ENCODE peak calls at places on chromosomes 4 and X, in nine cellular contexts. O is PC-9, V is uterus, C is GM23338, T is neural progenitor cell, G is spleen, E is IMR-90, A is endothelial cell, J is mesothelial cell of epicardium. W is an unnamed sample.

GRCh38 chr4:23789765-23790164 is 100.1 kb downstream of the PPARGC1A start:
- DNase-seq in T (no peak), G (no peak), C (no peak), J (no peak), E (peak), O (peak), A (no peak), V (peak), W (no peak)

GRCh38 chr4:152997771-152998487 is 61.8 kb downstream of the FHDC1 start:
- DNase-seq in O (peak), J (no peak), T (no peak), A (no peak), G (peak), V (no peak), E (peak), C (no peak), W (no peak)

GRCh38 chr4:72320185-72320948 is 248.7 kb downstream of the ADAMTS3 start:
- DNase-seq in J (no peak), E (no peak), G (no peak), O (no peak), V (no peak), C (no peak), A (no peak), T (no peak), W (no peak)

GRCh38 chrX:103608305-103608963 is 671 bp downstream of the TCEAL3 start:
- DNase-seq in E (no peak), J (no peak), G (peak), O (no peak), A (peak), V (peak), T (peak), C (no peak), W (no peak)

GRCh38 chr4:106019771-106020170 is 124.5 kb downstream of the NPNT start:
- DNase-seq in C (no peak), V (no peak), A (no peak), J (no peak), G (no peak), E (peak), T (no peak), O (no peak), W (no peak)

GRCh38 chrX:40151211-40152172 is 53.7 kb upstream of the BCOR start:
- DNase-seq in T (peak), J (peak), A (peak), O (no peak), V (no peak), G (no peak), C (peak), E (no peak), W (no peak)

GRCh38 chr4:140095694-140096482 is 58.1 kb downstream of the MAML3 start:
- DNase-seq in G (no peak), V (no peak), C (no peak), E (peak), A (no peak), O (peak), J (no peak), T (no peak), W (no peak)

GRCh38 chr4:59388359-59388758 is 1811.8 kb upstream of the ADGRL3 start:
- DNase-seq in V (no peak), E (no peak), J (no peak), O (no peak), T (no peak), C (no peak), G (no peak), A (no peak), W (no peak)

GRCh38 chrX:153981771-153982533 is 9.4 kb downstream of the TMEM187 start:
- DNase-seq in J (no peak), V (peak), O (no peak), T (no peak), A (no peak), G (peak), C (no peak), E (no peak), W (no peak)

GRCh38 chrX:47595701-47596655 is 13.7 kb downstream of the TIMP1 start:
- DNase-seq in C (no peak), A (no peak), T (no peak), O (no peak), V (no peak), G (no peak), E (peak), J (no peak), W (no peak)

GRCh38 chrX:114959729-114960128 is 57.7 kb downstream of the IL13RA2 start:
- DNase-seq in V (no peak), O (peak), E (peak), G (no peak), T (peak), C (peak), J (no peak), A (no peak), W (no peak)

GRCh38 chr4:5067908-5068307 is 16.6 kb downstream of the STK32B start:
- DNase-seq in A (no peak), V (no peak), T (no peak), C (no peak), O (no peak), G (no peak), E (no peak), J (no peak), W (no peak)
- TF ChIP-seq CTCF in A (no peak), V (no peak), T (no peak), C (no peak), O (no peak), G (no peak), E (no peak), J (no peak), W (no peak)

GRCh38 chrX:150683112-150683511 is 10.1 kb upstream of the MTMR1 start:
- DNase-seq in E (no peak), C (no peak), O (no peak), V (no peak), A (no peak), G (no peak), T (no peak), J (no peak), W (no peak)

GRCh38 chrX:150688911-150689451 is 4.2 kb upstream of the MTMR1 start:
- DNase-seq in E (peak), G (no peak), A (no peak), J (no peak), O (peak), V (no peak), T (no peak), C (peak), W (no peak)

GRCh38 chrX:150680974-150681373 is 12.2 kb upstream of the MTMR1 start:
- DNase-seq in O (no peak), V (no peak), C (peak), J (no peak), A (no peak), T (peak), G (no peak), E (peak), W (no peak)

GRCh38 chrX:150683536-150684146 is 9.6 kb upstream of the MTMR1 start:
- DNase-seq in A (peak), E (peak), V (no peak), G (no peak), O (peak), C (peak), T (peak), J (no peak), W (no peak)
- TF ChIP-seq CTCF in A (peak), E (peak), V (peak), G (peak), O (peak), C (peak), T (peak), J (peak), W (peak)

GRCh38 chr4:182339246-182339645 is 96.0 kb downstream of the TENM3 start:
- DNase-seq in J (no peak), A (no peak), G (no peak), C (peak), O (no peak), T (peak), V (no peak), E (no peak), W (no peak)
- TF ChIP-seq CTCF in J (no peak), A (no peak), G (no peak), C (no peak), O (no peak), T (no peak), V (no peak), E (no peak), W (no peak)

DNA sequence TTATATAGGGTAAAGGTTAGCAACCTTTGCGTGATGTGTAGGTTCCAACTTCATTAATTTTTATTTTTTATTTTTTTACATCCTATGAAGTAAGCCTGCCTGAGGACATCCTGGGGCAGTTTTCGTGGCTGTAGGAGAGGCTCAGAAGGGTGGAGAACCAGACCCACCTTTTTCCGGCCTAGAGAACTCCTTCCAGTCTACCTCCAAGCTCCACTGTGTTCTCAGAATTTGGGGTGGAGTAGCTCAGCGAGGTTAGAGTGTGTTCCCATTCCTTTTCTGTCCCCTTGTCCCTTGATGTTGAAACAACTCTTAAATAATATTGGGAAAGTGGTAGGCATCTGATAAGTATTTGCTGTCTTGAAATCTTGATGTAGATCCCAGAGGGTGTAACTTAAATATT is 32.4 kb downstream of the MTHFD2L start:
- DNase-seq in O (no peak), V (no peak), E (no peak), T (no peak), C (no peak), A (no peak), G (no peak), J (no peak), W (no peak)
- TF ChIP-seq CTCF in O (no peak), V (no peak), E (no peak), T (no peak), C (no peak), A (no peak), G (no peak), J (no peak), W (no peak)

GRCh38 chrX:10259716-10260115 is 102.9 kb downstream of the CLCN4 start:
- DNase-seq in V (no peak), G (no peak), E (peak), C (no peak), O (no peak), T (no peak), A (no peak), J (no peak), W (no peak)

GRCh38 chrX:10254746-10255145 is 98.0 kb downstream of the CLCN4 start:
- DNase-seq in O (peak), G (no peak), E (no peak), C (peak), A (no peak), V (no peak), T (no peak), J (no peak), W (no peak)
- TF ChIP-seq CTCF in O (peak), G (no peak), E (peak), C (no peak), A (no peak), V (no peak), T (peak), J (no peak), W (peak)

DNA sequence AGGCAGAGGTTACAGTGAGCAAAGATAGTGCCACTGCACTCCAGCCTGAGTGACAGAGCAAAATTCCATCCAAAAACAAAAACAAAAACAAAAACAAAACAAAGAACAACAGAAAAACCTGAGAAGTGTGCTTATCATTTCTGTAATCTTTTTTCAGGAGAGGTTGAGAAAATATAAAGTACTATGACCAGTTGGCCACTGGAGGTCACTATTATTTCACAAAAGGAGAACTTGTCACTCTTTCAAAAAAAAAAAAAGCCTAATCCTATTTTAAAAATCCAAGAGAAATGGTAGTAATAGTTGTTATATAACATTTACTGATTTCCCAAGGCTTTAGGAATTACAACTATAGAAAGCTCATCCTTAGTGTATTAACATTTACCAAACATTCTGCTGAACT is 24.9 kb upstream of the RNF150 start:
- DNase-seq in J (no peak), V (no peak), C (peak), A (no peak), O (no peak), G (no peak), T (peak), E (peak), W (no peak)
- TF ChIP-seq CTCF in J (peak), V (peak), C (peak), A (peak), O (peak), G (peak), T (peak), E (peak), W (peak)

DNA sequence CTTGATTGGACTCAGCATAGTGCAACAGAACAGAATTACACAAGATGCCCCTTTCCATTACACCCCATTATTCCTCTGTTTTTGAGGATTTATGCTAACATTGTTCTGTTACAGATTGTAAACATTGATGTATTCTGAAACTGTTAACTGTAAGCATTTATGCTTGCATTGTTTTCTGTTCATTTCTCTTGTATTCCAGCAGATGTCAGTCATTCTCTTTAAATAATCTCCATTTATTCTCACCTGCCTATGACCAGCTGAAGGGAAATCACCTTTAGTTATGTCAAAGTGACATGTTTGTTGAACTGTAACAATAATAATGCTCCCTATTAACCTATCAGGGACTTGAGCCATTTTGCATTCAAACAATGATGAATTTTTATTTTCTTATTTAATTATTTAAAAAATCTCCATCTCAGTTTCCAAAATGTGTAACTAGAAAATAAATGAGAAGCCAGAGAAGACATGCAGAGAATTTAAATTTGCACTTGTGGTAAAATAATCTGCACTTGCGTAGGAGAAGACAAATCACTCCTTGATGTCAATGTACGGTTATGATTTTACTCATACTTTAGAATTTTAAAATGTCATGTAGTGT is 58.0 kb downstream of the SPCS3 start:
- DNase-seq in O (no peak), E (peak), V (no peak), A (no peak), C (peak), G (no peak), T (no peak), J (no peak), W (no peak)
- TF ChIP-seq CTCF in O (peak), E (peak), V (peak), A (peak), C (peak), G (peak), T (peak), J (no peak), W (peak)

W was measured in chondrocyte.